ENCODE peak calls at places on chromosome 13, in five cellular contexts. X, W, V, L and I are unnamed samples.

GRCh38 chr13:32426191-32426980 is 1.5 kb downstream of the N4BP2L1 start:
- DNase-seq in X (peak; percentile 23), W (no peak), V (no peak), L (peak; percentile 77), I (no peak)

GRCh38 chr13:26299168-26299788 is 45.3 kb downstream of the CDK8 start:
- DNase-seq in X (no peak), W (no peak), V (no peak), L (no peak), I (no peak)

GRCh38 chr13:105991622-105992254 is 543.7 kb downstream of the EFNB2 start:
- DNase-seq in X (peak; percentile 84), W (no peak), V (no peak), L (no peak), I (no peak)

GRCh38 chr13:20969182-20969581 is 66.6 kb upstream of the XPO4 start:
- DNase-seq in X (peak; percentile 24), W (no peak), V (no peak), L (no peak), I (no peak)

GRCh38 chr13:42011601-42012401 is 36.6 kb upstream of the DGKH start:
- DNase-seq in X (no peak), W (no peak), V (no peak), L (no peak), I (no peak)

GRCh38 chr13:34678154-34678553 is 263.9 kb upstream of the NBEA start:
- DNase-seq in X (no peak), W (no peak), V (no peak), L (no peak), I (no peak)

GRCh38 chr13:107421951-107422350 is 793.4 kb downstream of the LIG4 start:
- DNase-seq in X (no peak), W (no peak), V (no peak), L (no peak), I (no peak)

GRCh38 chr13:29498426-29499040 is 97.0 kb downstream of the SLC7A1 start:
- DNase-seq in X (no peak), W (no peak), V (no peak), L (no peak), I (no peak)

GRCh38 chr13:45826741-45827140 is 24.8 kb downstream of the SIAH3 start:
- DNase-seq in X (no peak), W (no peak), V (no peak), L (no peak), I (no peak)

GRCh38 chr13:98285317-98285716 is 108.2 kb upstream of the RNF113B start:
- DNase-seq in X (peak; percentile 17), W (no peak), V (no peak), L (no peak), I (no peak)

GRCh38 chr13:67736646-67737420 is 506.7 kb upstream of the PCDH9 start:
- DNase-seq in X (peak; percentile 31), W (peak; percentile 23), V (no peak), L (no peak), I (no peak)

GRCh38 chr13:28568286-28568685 is 73.4 kb upstream of the FLT1 start:
- DNase-seq in X (peak; percentile 60), W (no peak), V (peak; percentile 80), L (no peak), I (no peak)

GRCh38 chr13:46383383-46383782 is 3.7 kb downstream of the RUBCNL start:
- DNase-seq in X (peak; percentile 42), W (no peak), V (no peak), L (peak; percentile 19), I (no peak)

GRCh38 chr13:106361621-106362020 is 173.8 kb downstream of the EFNB2 start:
- DNase-seq in X (peak; percentile 39), W (no peak), V (no peak), L (no peak), I (no peak)

GRCh38 chr13:80361883-80362327 is 21.0 kb upstream of the SPRY2 start:
- DNase-seq in X (no peak), W (no peak), V (no peak), L (peak; percentile 36), I (no peak)

GRCh38 chr13:69331245-69331644 is 776.4 kb upstream of the ATXN8OS start:
- DNase-seq in X (no peak), W (no peak), V (no peak), L (no peak), I (no peak)

GRCh38 chr13:113367020-113367560 is 3.2 kb upstream of the GRTP1 start:
- DNase-seq in X (no peak), W (no peak), V (no peak), L (no peak), I (no peak)

GRCh38 chr13:51071493-51071892 is 39.6 kb downstream of the C13orf42 start:
- DNase-seq in X (no peak), W (no peak), V (no peak), L (no peak), I (no peak)

GRCh38 chr13:42545842-42546241 is 28.1 kb upstream of the TNFSF11 start:
- DNase-seq in X (no peak), W (no peak), V (no peak), L (no peak), I (no peak)

GRCh38 chr13:48655291-48655690 is 1.6 kb downstream of the CYSLTR2 start:
- DNase-seq in X (no peak), W (no peak), V (no peak), L (no peak), I (no peak)

GRCh38 chr13:110274687-110275086 is 32.3 kb downstream of the COL4A1 start:
- DNase-seq in X (peak; percentile 54), W (no peak), V (no peak), L (no peak), I (no peak)

GRCh38 chr13:88086577-88086976 is 415.4 kb downstream of the SLITRK5 start:
- DNase-seq in X (peak; percentile 28), W (no peak), V (no peak), L (no peak), I (no peak)

GRCh38 chr13:112066624-112067004 is 335 bp upstream of the SOX1 start:
- DNase-seq in X (peak; percentile 2), W (peak; percentile 78), V (no peak), L (no peak), I (no peak)

GRCh38 chr13:113057084-113057483 is 48.5 kb upstream of the F7 start:
- DNase-seq in X (no peak), W (peak; percentile 2), V (peak; percentile 18), L (no peak), I (peak; percentile 44)

GRCh38 chr13:100987993-100988392 is 313.4 kb upstream of the TMTC4 start:
- DNase-seq in X (peak; percentile 36), W (no peak), V (no peak), L (no peak), I (no peak)

GRCh38 chr13:41061075-41061913 is at the start of gene WBP4:
- DNase-seq in X (peak; percentile 93), W (peak; percentile 95), V (peak; percentile 96), L (peak; percentile 88), I (peak; percentile 96)

GRCh38 chr13:61874970-61875579 is 459.4 kb upstream of the PCDH20 start:
- DNase-seq in X (no peak), W (no peak), V (no peak), L (no peak), I (no peak)

GRCh38 chr13:106471957-106472543 is 63.4 kb downstream of the EFNB2 start:
- DNase-seq in X (peak; percentile 74), W (no peak), V (peak; percentile 72), L (no peak), I (no peak)

GRCh38 chr13:50726164-50726563 is 117.3 kb downstream of the DLEU7 start:
- DNase-seq in X (no peak), W (no peak), V (no peak), L (no peak), I (no peak)

GRCh38 chr13:114034481-114034891 is 60.6 kb upstream of the C13orf46 start:
- DNase-seq in X (no peak), W (no peak), V (no peak), L (no peak), I (no peak)

GRCh38 chr13:112965573-112966115 is 3.4 kb upstream of the MCF2L start:
- DNase-seq in X (no peak), W (no peak), V (no peak), L (no peak), I (peak; percentile 63)

GRCh38 chr13:43908156-43909126 is 28.7 kb downstream of the LACC1 start:
- DNase-seq in X (peak; percentile 72), W (no peak), V (no peak), L (no peak), I (no peak)

GRCh38 chr13:19888799-19889198 is 25.4 kb upstream of the ZMYM5 start:
- DNase-seq in X (peak; percentile 22), W (no peak), V (no peak), L (no peak), I (no peak)

GRCh38 chr13:20489185-20489820 is 36.4 kb downstream of the CRYL1 start:
- DNase-seq in X (no peak), W (no peak), V (no peak), L (peak; percentile 38), I (no peak)